ENCODE peak calls at places on chromosome 22, in nine cellular contexts. B, W, T, Q, F, K, Z, G and L are unnamed samples.

GRCh38 chr22:29470159-29470855 is 9.7 kb upstream of the NEFH start:
- DNase-seq in B (peak), W (peak), T (peak), Q (peak), F (no peak), K (peak), Z (peak), G (no peak), L (peak)

GRCh38 chr22:43440103-43440387 is 28.2 kb downstream of the MPPED1 start:
- DNase-seq in B (no peak), W (no peak), T (no peak), Q (no peak), F (no peak), K (no peak), Z (no peak), G (no peak), L (no peak)

GRCh38 chr22:27871306-27872014 is 47.6 kb downstream of the PITPNB start:
- DNase-seq in B (no peak), W (no peak), T (no peak), Q (no peak), F (no peak), K (no peak), Z (no peak), G (no peak), L (no peak)

GRCh38 chr22:46594947-46595298 is 25.3 kb upstream of the GRAMD4 start:
- DNase-seq in B (no peak), W (no peak), T (no peak), Q (no peak), F (no peak), K (no peak), Z (no peak), G (no peak), L (no peak)

GRCh38 chr22:48423481-48423901 is 1404.2 kb downstream of the BRD1 start:
- DNase-seq in B (no peak), W (no peak), T (no peak), Q (peak), F (no peak), K (no peak), Z (no peak), G (no peak), L (no peak)

GRCh38 chr22:46587067-46587471 is 33.1 kb upstream of the GRAMD4 start:
- DNase-seq in B (no peak), W (peak), T (no peak), Q (no peak), F (no peak), K (no peak), Z (no peak), G (no peak), L (peak)

GRCh38 chr22:27088026-27088425 is 430.6 kb downstream of the MIAT start:
- DNase-seq in B (no peak), W (no peak), T (no peak), Q (peak), F (no peak), K (no peak), Z (peak), G (no peak), L (no peak)

GRCh38 chr22:29199702-29200400 is 5.8 kb upstream of the EMID1 start:
- DNase-seq in B (peak), W (no peak), T (no peak), Q (no peak), F (no peak), K (no peak), Z (no peak), G (no peak), L (no peak)

GRCh38 chr22:22945195-22945594 is 57.6 kb downstream of the IGLL5 start:
- DNase-seq in B (no peak), W (no peak), T (no peak), Q (no peak), F (no peak), K (no peak), Z (no peak), G (no peak), L (peak)

GRCh38 chr22:44192098-44192810 is 11.5 kb downstream of the PARVG start:
- DNase-seq in B (peak), W (peak), T (no peak), Q (no peak), F (no peak), K (no peak), Z (peak), G (no peak), L (no peak)

GRCh38 chr22:18024956-18025720 is 777 bp upstream of the MICAL3 start:
- DNase-seq in B (no peak), W (no peak), T (no peak), Q (no peak), F (no peak), K (no peak), Z (no peak), G (no peak), L (no peak)

GRCh38 chr22:17786435-17787158 is 12.3 kb upstream of the BID start:
- DNase-seq in B (peak), W (peak), T (no peak), Q (no peak), F (no peak), K (no peak), Z (peak), G (no peak), L (no peak)

GRCh38 chr22:25563757-25564319 is 637 bp upstream of the GRK3 start:
- DNase-seq in B (peak), W (no peak), T (no peak), Q (no peak), F (no peak), K (no peak), Z (no peak), G (no peak), L (no peak)

GRCh38 chr22:21917959-21918261 is 34.7 kb downstream of the PPM1F start:
- DNase-seq in B (no peak), W (no peak), T (no peak), Q (no peak), F (no peak), K (no peak), Z (no peak), G (no peak), L (no peak)

GRCh38 chr22:22958621-22959020 is 71.0 kb downstream of the IGLL5 start:
- DNase-seq in B (no peak), W (no peak), T (no peak), Q (no peak), F (no peak), K (no peak), Z (no peak), G (no peak), L (no peak)

GRCh38 chr22:21731503-21731902 is 4.1 kb downstream of the YPEL1 start:
- DNase-seq in B (no peak), W (no peak), T (no peak), Q (no peak), F (no peak), K (no peak), Z (no peak), G (no peak), L (no peak)

GRCh38 chr22:19729507-19729906 is 6.2 kb downstream of the GP1BB start:
- DNase-seq in B (no peak), W (no peak), T (no peak), Q (no peak), F (no peak), K (no peak), Z (no peak), G (no peak), L (no peak)

GRCh38 chr22:47276219-47276843 is 513.9 kb downstream of the TBC1D22A start:
- DNase-seq in B (no peak), W (no peak), T (no peak), Q (no peak), F (no peak), K (no peak), Z (peak), G (no peak), L (no peak)

GRCh38 chr22:46308283-46308988 is 11.8 kb downstream of the GTSE1 start:
- DNase-seq in B (peak), W (no peak), T (no peak), Q (no peak), F (no peak), K (no peak), Z (no peak), G (no peak), L (no peak)

GRCh38 chr22:24515025-24515338 is 19.9 kb downstream of the UPB1 start:
- DNase-seq in B (no peak), W (no peak), T (no peak), Q (no peak), F (no peak), K (no peak), Z (no peak), G (no peak), L (no peak)

GRCh38 chr22:44576311-44577260 is 78.6 kb upstream of the RTL6 start:
- DNase-seq in B (peak), W (no peak), T (no peak), Q (no peak), F (no peak), K (no peak), Z (no peak), G (no peak), L (no peak)

GRCh38 chr22:16965560-16965959 is 42.5 kb downstream of the GAB4 start:
- DNase-seq in B (no peak), W (no peak), T (no peak), Q (no peak), F (no peak), K (no peak), Z (no peak), G (no peak), L (no peak)

GRCh38 chr22:46727813-46728364 is 10.2 kb downstream of the CERK start:
- DNase-seq in B (no peak), W (no peak), T (no peak), Q (no peak), F (no peak), K (no peak), Z (no peak), G (no peak), L (no peak)

GRCh38 chr22:49099089-49099488 is 728.6 kb downstream of the BRD1 start:
- DNase-seq in B (no peak), W (no peak), T (no peak), Q (no peak), F (no peak), K (no peak), Z (no peak), G (no peak), L (no peak)

GRCh38 chr22:43404673-43405385 is 7.0 kb upstream of the MPPED1 start:
- DNase-seq in B (peak), W (no peak), T (no peak), Q (no peak), F (no peak), K (no peak), Z (no peak), G (no peak), L (no peak)

GRCh38 chr22:49957826-49958461 is 2.6 kb upstream of the PIM3 start:
- DNase-seq in B (peak), W (no peak), T (no peak), Q (no peak), F (no peak), K (no peak), Z (no peak), G (no peak), L (no peak)

GRCh38 chr22:28983190-28983589 is 78.4 kb downstream of the C22orf31 start:
- DNase-seq in B (no peak), W (no peak), T (no peak), Q (no peak), F (no peak), K (no peak), Z (no peak), G (no peak), L (no peak)

GRCh38 chr22:21629262-21630149 is at the start of gene YDJC:
- DNase-seq in B (peak), W (peak), T (peak), Q (peak), F (peak), K (peak), Z (peak), G (peak), L (peak)

GRCh38 chr22:48223488-48224190 is 1461.2 kb downstream of the TBC1D22A start:
- DNase-seq in B (no peak), W (no peak), T (no peak), Q (no peak), F (no peak), K (peak), Z (no peak), G (no peak), L (no peak)

GRCh38 chr22:21972293-21972779 is 10.3 kb downstream of the TOP3B start:
- DNase-seq in B (no peak), W (peak), T (peak), Q (peak), F (no peak), K (no peak), Z (peak), G (no peak), L (peak)

GRCh38 chr22:45774016-45774670 is 102.5 kb downstream of the ATXN10 start:
- DNase-seq in B (no peak), W (no peak), T (no peak), Q (no peak), F (no peak), K (no peak), Z (no peak), G (no peak), L (no peak)

GRCh38 chr22:50723991-50724390 is 14.0 kb upstream of the ACR start:
- DNase-seq in B (no peak), W (no peak), T (no peak), Q (no peak), F (no peak), K (no peak), Z (no peak), G (no peak), L (peak)

GRCh38 chr22:49183208-49183825 is 644.4 kb downstream of the BRD1 start:
- DNase-seq in B (peak), W (no peak), T (no peak), Q (no peak), F (no peak), K (no peak), Z (no peak), G (no peak), L (no peak)

DNA sequence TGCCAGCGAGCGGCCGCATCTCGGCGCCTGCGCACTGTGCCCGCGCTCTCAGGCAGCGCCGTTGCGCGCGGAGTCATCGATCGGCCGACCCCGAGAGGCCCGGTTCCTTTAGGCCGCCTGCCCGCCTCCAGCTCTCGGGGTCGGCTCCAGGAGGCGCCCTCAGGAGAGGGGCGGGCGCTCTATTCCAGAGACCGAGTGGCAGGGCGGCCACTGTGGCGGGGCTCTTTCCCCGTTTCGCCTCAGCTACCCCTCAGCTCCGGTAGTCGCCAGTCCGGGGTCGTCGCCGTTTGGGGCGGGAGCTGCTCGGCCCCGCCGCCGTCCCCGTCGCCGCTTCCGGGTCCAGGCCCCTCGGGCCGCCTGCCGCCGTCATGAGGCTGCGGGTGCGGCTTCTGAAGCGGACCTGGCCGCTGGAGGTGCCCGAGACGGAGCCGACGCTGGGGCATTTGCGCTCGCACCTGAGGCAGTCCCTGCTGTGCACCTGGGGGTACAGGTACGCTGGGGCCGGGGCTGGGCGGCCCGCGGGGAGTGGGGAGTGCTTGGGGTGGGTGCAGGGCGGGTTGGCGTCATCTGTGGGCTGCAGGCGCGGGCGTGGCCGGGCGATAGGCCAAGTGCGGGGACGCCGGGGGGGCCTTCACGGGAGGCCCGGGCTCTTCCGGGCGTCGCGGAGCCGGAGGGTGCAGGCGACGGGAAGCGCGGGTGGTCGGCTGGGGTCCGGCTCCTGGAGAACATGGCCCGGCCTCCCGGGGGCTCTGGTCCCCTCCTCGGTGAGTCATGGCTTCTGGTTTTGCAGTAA is at the start of gene FBXO7:
- DNase-seq in B (peak), W (peak), T (peak), Q (peak), F (peak), K (peak), Z (no peak), G (peak), L (peak)
- TF ChIP-seq CTCF in B (no peak), W (peak), T (peak), Q (peak), F (peak), K (peak), Z (peak), G (peak), L (peak)

GRCh38 chr22:37182949-37183245 is 5.2 kb downstream of the C1QTNF6 start:
- DNase-seq in B (peak), W (no peak), T (no peak), Q (no peak), F (no peak), K (no peak), Z (no peak), G (no peak), L (no peak)

GRCh38 chr22:37180531-37181231 is 7.4 kb downstream of the C1QTNF6 start:
- DNase-seq in B (peak), W (no peak), T (no peak), Q (no peak), F (no peak), K (no peak), Z (no peak), G (no peak), L (no peak)

GRCh38 chr22:37183432-37184379 is 4.3 kb downstream of the C1QTNF6 start:
- DNase-seq in B (peak), W (no peak), T (no peak), Q (no peak), F (no peak), K (no peak), Z (no peak), G (no peak), L (no peak)

GRCh38 chr22:37181681-37182080 is 6.4 kb downstream of the C1QTNF6 start:
- DNase-seq in B (no peak), W (no peak), T (no peak), Q (no peak), F (no peak), K (no peak), Z (no peak), G (no peak), L (no peak)

DNA sequence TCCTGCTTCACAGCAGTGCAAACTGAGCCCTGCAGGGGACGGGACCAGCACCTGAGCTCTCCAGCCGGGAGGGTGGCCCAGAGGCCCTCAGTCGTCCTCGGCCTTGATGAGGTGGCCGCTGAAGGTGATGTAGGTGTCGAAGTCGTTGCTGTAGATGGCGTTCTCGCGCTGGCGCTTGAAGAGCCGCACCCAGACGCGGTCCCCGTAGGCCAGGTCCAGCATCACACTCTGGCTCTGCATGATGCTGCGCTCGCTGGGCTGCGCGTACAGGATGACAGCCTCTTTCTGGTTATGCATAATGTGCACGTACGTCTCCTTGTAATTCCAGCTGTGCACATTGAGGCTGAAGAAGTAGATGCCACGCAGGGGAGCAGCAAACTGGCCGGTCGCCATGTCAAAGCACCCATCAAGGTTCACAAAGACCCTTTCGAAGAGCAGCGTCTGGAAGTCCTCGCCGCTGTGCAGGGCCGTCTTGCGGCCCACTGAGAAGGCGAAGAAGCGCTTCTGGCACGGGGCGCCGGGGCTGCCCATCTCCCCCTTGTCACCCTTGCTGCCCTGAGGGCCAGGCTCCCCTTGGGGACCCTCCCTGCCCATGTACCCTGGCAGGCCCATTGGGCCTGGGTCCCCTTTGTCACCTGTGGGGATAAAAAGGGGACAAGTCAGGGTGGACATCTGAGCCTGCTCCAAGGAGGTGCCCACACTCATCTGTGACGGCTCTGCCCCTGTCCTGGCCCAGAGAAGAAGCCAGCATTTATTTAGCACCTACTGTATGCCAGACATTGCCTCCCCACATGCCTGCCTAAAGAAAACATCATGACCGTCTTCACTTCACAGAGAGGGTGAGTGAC is 5.7 kb downstream of the C1QTNF6 start:
- DNase-seq in B (peak), W (no peak), T (no peak), Q (no peak), F (no peak), K (no peak), Z (no peak), G (no peak), L (no peak)
- TF ChIP-seq CTCF in B (no peak), W (no peak), T (no peak), Q (no peak), F (no peak), K (no peak), Z (no peak), G (no peak), L (no peak)

DNA sequence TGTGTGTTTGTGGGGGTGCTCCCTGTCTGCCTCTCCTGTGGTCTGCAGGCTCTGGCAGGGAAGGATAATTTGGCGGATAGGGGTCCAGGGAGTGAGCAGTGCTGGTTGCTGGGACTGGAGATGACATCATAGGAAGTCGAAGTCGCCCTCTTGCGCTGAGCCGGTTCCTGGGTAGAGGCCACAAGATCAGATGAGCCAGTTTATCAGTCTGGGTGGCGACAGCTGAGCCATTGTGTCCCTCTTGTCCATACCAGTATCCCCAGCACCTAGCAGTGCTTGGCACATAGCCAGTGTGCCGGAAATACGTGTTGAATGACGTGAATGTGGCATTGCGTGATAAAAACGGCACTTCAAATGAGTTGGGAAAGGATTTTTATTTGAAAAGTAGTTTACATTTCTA is 9.8 kb downstream of the APOL5 start:
- DNase-seq in B (no peak), W (no peak), T (peak), Q (no peak), F (no peak), K (no peak), Z (peak), G (no peak), L (no peak)
- TF ChIP-seq CTCF in B (no peak), W (no peak), T (peak), Q (no peak), F (no peak), K (no peak), Z (no peak), G (no peak), L (no peak)

GRCh38 chr22:38925571-38926041 is 31.8 kb upstream of the APOBEC3A start:
- DNase-seq in B (no peak), W (no peak), T (no peak), Q (no peak), F (no peak), K (peak), Z (peak), G (no peak), L (no peak)
- TF ChIP-seq CTCF in B (no peak), W (no peak), T (no peak), Q (no peak), F (no peak), K (no peak), Z (no peak), G (no peak), L (no peak)

GRCh38 chr22:37288521-37288920 is 6.2 kb downstream of the CYTH4 start:
- DNase-seq in B (no peak), W (no peak), T (no peak), Q (no peak), F (no peak), K (no peak), Z (no peak), G (no peak), L (no peak)
- TF ChIP-seq CTCF in B (no peak), W (no peak), T (no peak), Q (no peak), F (no peak), K (no peak), Z (no peak), G (no peak), L (no peak)

GRCh38 chr22:31139866-31140716 is at the start of gene PLA2G3:
- DNase-seq in B (peak), W (no peak), T (peak), Q (no peak), F (no peak), K (no peak), Z (peak), G (no peak), L (no peak)
- TF ChIP-seq CTCF in B (no peak), W (no peak), T (peak), Q (no peak), F (peak), K (no peak), Z (no peak), G (no peak), L (no peak)

DNA sequence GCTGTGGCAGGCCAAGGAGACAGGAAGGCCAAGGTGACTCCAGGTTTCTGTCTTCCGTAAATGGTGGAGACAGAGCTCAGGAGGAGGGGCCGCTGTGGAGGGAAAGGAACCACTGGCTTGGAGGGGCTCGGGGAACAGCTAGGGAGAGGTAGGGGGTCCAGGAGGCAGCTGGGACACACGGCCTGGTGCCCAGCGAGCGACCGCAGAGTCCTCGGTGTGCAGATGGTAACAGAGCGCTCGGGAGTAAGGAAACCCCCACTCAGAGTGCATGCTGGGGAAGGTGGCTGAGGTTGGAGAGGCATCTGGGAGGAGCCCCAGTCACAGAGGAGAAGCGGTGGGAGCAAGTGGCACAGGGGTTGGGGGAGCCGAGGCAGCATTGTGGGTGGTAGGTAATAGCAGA is 10.8 kb upstream of the NCF4 start:
- DNase-seq in B (no peak), W (no peak), T (no peak), Q (no peak), F (no peak), K (no peak), Z (no peak), G (no peak), L (no peak)
- TF ChIP-seq CTCF in B (no peak), W (no peak), T (no peak), Q (no peak), F (no peak), K (no peak), Z (no peak), G (no peak), L (no peak)